ENCODE peak calls at places on chromosomes 13 and 19, in four cellular contexts. O is BJ; I is activated T-cell treated with anti-CD3 and anti-CD28 coated beads for 4 hours; P is activated naive CD4-positive, alpha-beta T cell. S is an unnamed sample.

GRCh38 chr19:48614436-48615144 is at the start of gene FAM83E:
- DNase-seq in O (no peak), I (no peak), P (no peak), S (no peak)

GRCh38 chr13:53411443-53411842 is 382.8 kb downstream of the OLFM4 start:
- DNase-seq in O (no peak), I (no peak), P (no peak), S (no peak)

GRCh38 chr13:73934771-73935170 is 199.4 kb downstream of the KLF12 start:
- DNase-seq in O (no peak), I (no peak), P (no peak), S (no peak)

GRCh38 chr19:54309811-54310210 is 3.2 kb downstream of the LILRA5 start:
- DNase-seq in O (no peak), I (no peak), P (no peak), S (no peak)

GRCh38 chr13:31035162-31035951 is 102.9 kb downstream of the TEX26 start:
- DNase-seq in O (no peak), I (no peak), P (no peak), S (no peak)

GRCh38 chr19:41945135-41945766 is 13.9 kb downstream of the RABAC1 start:
- DNase-seq in O (no peak), I (peak; percentile 85), P (peak; percentile 38), S (peak; percentile 73)

GRCh38 chr19:38849746-38850230 is at the start of gene HNRNPL:
- DNase-seq in O (no peak), I (peak; percentile 99), P (peak; percentile 99), S (peak; percentile 98)

GRCh38 chr19:48551437-48552302 is at the start of gene SULT2B1:
- DNase-seq in O (no peak), I (no peak), P (no peak), S (no peak)

GRCh38 chr19:29084266-29084665 is 128.7 kb downstream of the UQCRFS1 start:
- DNase-seq in O (no peak), I (no peak), P (no peak), S (no peak)

GRCh38 chr19:46201413-46202310 is 27.9 kb upstream of the IGFL1 start:
- DNase-seq in O (no peak), I (no peak), P (no peak), S (no peak)

GRCh38 chr19:913080-913748 is at the start of gene R3HDM4:
- DNase-seq in O (no peak), I (peak; percentile 79), P (peak; percentile 49), S (peak; percentile 72)

GRCh38 chr13:88895261-88895941 is 1224.2 kb downstream of the SLITRK5 start:
- DNase-seq in O (no peak), I (no peak), P (no peak), S (no peak)

GRCh38 chr19:2045501-2046045 is 5.5 kb downstream of the MKNK2 start:
- DNase-seq in O (no peak), I (no peak), P (no peak), S (no peak)

GRCh38 chr13:66345988-66346387 is 884.1 kb downstream of the PCDH9 start:
- DNase-seq in O (no peak), I (no peak), P (no peak), S (no peak)

GRCh38 chr13:19179916-19180315 is 1.7 kb downstream of the TUBA3C start:
- DNase-seq in O (no peak), I (no peak), P (no peak), S (no peak)

GRCh38 chr13:99388334-99388923 is 81.2 kb upstream of the GPR183 start:
- DNase-seq in O (no peak), I (no peak), P (no peak), S (no peak)

GRCh38 chr19:39307822-39308530 is 11.8 kb downstream of the IFNL1 start:
- DNase-seq in O (no peak), I (no peak), P (no peak), S (no peak)

GRCh38 chr13:97338571-97338970 is 95.4 kb upstream of the RAP2A start:
- DNase-seq in O (no peak), I (no peak), P (no peak), S (no peak)

GRCh38 chr19:50894478-50895356 is 16.5 kb downstream of the KLK4 start:
- DNase-seq in O (no peak), I (no peak), P (no peak), S (no peak)

GRCh38 chr13:53783466-53783865 is 754.9 kb downstream of the OLFM4 start:
- DNase-seq in O (no peak), I (no peak), P (no peak), S (no peak)

GRCh38 chr13:29284726-29285125 is 310.8 kb downstream of the SLC7A1 start:
- DNase-seq in O (no peak), I (no peak), P (no peak), S (no peak)

GRCh38 chr19:14775855-14776254 is 2.5 kb downstream of the ADGRE2 start:
- DNase-seq in O (no peak), I (no peak), P (no peak), S (no peak)

GRCh38 chr19:48812094-48812929 is 1.5 kb upstream of the BCAT2 start:
- DNase-seq in O (no peak), I (no peak), P (no peak), S (no peak)

GRCh38 chr19:54388001-54388802 is 23.5 kb upstream of the LAIR1 start:
- DNase-seq in O (no peak), I (no peak), P (no peak), S (no peak)

GRCh38 chr13:100297413-100297812 is 208.5 kb downstream of the PCCA start:
- DNase-seq in O (no peak), I (no peak), P (no peak), S (no peak)

GRCh38 chr19:13033819-13034611 is 38.7 kb downstream of the NFIX start:
- DNase-seq in O (no peak), I (peak; percentile 19), P (no peak), S (peak; percentile 38)

GRCh38 chr19:52492201-52492960 is 35.1 kb upstream of the ZNF808 start:
- DNase-seq in O (no peak), I (no peak), P (no peak), S (no peak)

GRCh38 chr13:111943229-111943795 is 123.6 kb upstream of the SOX1 start:
- DNase-seq in O (no peak), I (no peak), P (no peak), S (no peak)

GRCh38 chr13:62919491-62919890 is 1503.8 kb upstream of the PCDH20 start:
- DNase-seq in O (no peak), I (no peak), P (no peak), S (no peak)

GRCh38 chr19:5207806-5208205 is 132.8 kb downstream of the PTPRS start:
- DNase-seq in O (no peak), I (no peak), P (no peak), S (no peak)

GRCh38 chr13:26819067-26819466 is 58.5 kb upstream of the GPR12 start:
- DNase-seq in O (no peak), I (no peak), P (no peak), S (no peak)

GRCh38 chr19:8526345-8527062 is 12.5 kb upstream of the ZNF414 start:
- DNase-seq in O (peak; percentile 60), I (no peak), P (no peak), S (no peak)

GRCh38 chr13:98761126-98761978 is 8.9 kb upstream of the SLC15A1 start:
- DNase-seq in O (no peak), I (no peak), P (no peak), S (no peak)

GRCh38 chr13:25872871-25873607 is 178.8 kb downstream of the SHISA2 start:
- DNase-seq in O (no peak), I (no peak), P (no peak), S (no peak)

GRCh38 chr13:73542446-73542845 is 483.6 kb downstream of the KLF5 start:
- DNase-seq in O (no peak), I (no peak), P (no peak), S (no peak)

S was measured in central memory CD8-positive, alpha-beta T cell.